ENCODE peak calls at places on chromosome 3, in four cellular contexts. F is HepG2, K is K562, T is WTC11. C is an unnamed sample.

GRCh38 chr3:28986922-28987321 is 293.9 kb upstream of the RBMS3 start:
- DNase-seq in T (no peak), F (no peak), K (no peak), C (no peak)

GRCh38 chr3:77889616-77890015 is 849.7 kb downstream of the ROBO2 start:
- DNase-seq in K (no peak), F (no peak), T (no peak), C (no peak)

GRCh38 chr3:50862221-50862620 is 187.5 kb downstream of the DOCK3 start:
- DNase-seq in F (no peak), K (no peak), T (no peak), C (no peak)

GRCh38 chr3:37272743-37273142 is 98.4 kb upstream of the LRRFIP2 start:
- DNase-seq in K (no peak), T (no peak), F (no peak), C (no peak)

GRCh38 chr3:188279696-188280398 is 125.9 kb downstream of the LPP start:
- DNase-seq in K (no peak), T (no peak), F (no peak), C (no peak)

GRCh38 chr3:156539802-156540201 is 15.1 kb downstream of the SSR3 start:
- DNase-seq in K (no peak), T (no peak), F (no peak), C (no peak)

GRCh38 chr3:44171891-44172290 is 69.8 kb upstream of the TOPAZ1 start:
- DNase-seq in F (no peak), K (no peak), T (no peak), C (no peak)

GRCh38 chr3:73848173-73848751 is 223.5 kb upstream of the PDZRN3 start:
- DNase-seq in F (peak; percentile 3), K (peak; percentile 4), T (no peak), C (no peak)

GRCh38 chr3:71398157-71398836 is 185.2 kb downstream of the FOXP1 start:
- DNase-seq in T (no peak), F (no peak), K (no peak), C (no peak)

GRCh38 chr3:102123590-102124190 is 274.4 kb downstream of the NFKBIZ start:
- DNase-seq in F (no peak), T (no peak), K (no peak), C (no peak)

GRCh38 chr3:71975573-71975972 is 190.6 kb upstream of the PROK2 start:
- DNase-seq in T (no peak), F (no peak), K (no peak), C (no peak)

GRCh38 chr3:89246326-89246725 is 138.9 kb downstream of the EPHA3 start:
- DNase-seq in K (no peak), T (peak; percentile 66), F (no peak), C (no peak)

GRCh38 chr3:159472611-159473010 is 516.0 kb upstream of the IL12A start:
- DNase-seq in T (no peak), K (no peak), F (no peak), C (no peak)

GRCh38 chr3:103048371-103048722 is 613.5 kb downstream of the ZPLD1 start:
- DNase-seq in F (no peak), K (no peak), T (no peak), C (no peak)

GRCh38 chr3:134199240-134199639 is 51.4 kb downstream of the RYK start:
- DNase-seq in T (no peak), F (no peak), K (no peak), C (no peak)

GRCh38 chr3:184523825-184524615 is 37.6 kb upstream of the EPHB3 start:
- DNase-seq in F (no peak), T (no peak), K (peak; percentile 40), C (no peak)

GRCh38 chr3:79767953-79768282 is at the start of gene ROBO1:
- DNase-seq in T (peak; percentile 15), F (no peak), K (no peak), C (no peak)

GRCh38 chr3:8668216-8668615 is 23.6 kb upstream of the SSUH2 start:
- DNase-seq in T (no peak), F (no peak), K (no peak), C (no peak)

DNA sequence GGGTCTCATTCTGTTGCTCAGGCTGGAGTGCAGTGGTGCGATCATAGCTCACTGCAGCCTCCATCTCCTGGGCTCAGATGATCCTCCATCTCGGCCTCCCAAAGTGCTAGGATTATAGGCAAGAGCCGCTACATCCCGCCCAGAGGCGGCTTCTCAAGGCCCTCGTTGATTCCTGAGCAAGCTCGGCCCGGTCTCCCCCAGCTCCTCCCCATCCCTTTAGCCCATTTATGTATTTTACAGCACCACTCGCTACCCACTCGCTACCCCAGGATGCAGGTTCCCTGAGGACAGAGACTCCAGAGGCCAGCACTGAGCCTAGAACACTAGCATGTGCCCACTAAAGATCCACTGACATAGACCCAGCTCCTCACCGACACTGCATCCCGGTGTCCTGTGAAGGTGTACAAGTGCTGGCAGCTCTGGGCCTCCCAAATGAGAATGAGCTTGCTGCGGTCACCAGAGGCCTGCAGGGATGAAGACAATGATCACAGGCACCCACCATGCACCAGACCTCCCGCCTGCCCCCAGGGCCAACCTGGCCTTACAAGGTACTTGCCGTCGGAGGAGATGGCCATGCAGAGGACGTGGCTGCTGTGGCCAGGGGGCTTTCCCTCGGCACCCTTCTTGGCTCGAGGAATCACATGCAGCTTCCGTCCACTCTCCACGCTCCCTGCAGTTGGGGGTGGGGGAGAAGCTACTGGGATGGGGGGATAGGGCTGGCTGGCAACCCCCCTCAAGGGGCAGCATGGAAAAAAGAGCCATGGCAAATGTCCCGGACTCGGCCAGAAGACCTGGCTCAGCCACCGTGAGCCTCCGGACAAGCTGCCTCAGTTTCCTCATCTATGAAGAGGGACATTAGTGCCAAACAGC is 5.6 kb downstream of the RRP9 start:
- DNase-seq in T (no peak), K (no peak), F (no peak), C (no peak)
- TF ChIP-seq ETV6 in T (no peak), K (no peak), F (no peak), C (no peak)

GRCh38 chr3:32483772-32484171 is 18.9 kb downstream of the CMTM6 start:
- DNase-seq in T (no peak), K (no peak), F (no peak), C (no peak)

GRCh38 chr3:32488609-32489008 is 14.0 kb downstream of the CMTM6 start:
- DNase-seq in T (no peak), K (no peak), F (no peak), C (no peak)

GRCh38 chr3:32484437-32484836 is 18.2 kb downstream of the CMTM6 start:
- DNase-seq in T (no peak), K (no peak), F (no peak), C (no peak)

GRCh38 chr3:32492684-32493436 is 9.8 kb downstream of the CMTM6 start:
- DNase-seq in T (no peak), K (no peak), F (no peak), C (no peak)

DNA sequence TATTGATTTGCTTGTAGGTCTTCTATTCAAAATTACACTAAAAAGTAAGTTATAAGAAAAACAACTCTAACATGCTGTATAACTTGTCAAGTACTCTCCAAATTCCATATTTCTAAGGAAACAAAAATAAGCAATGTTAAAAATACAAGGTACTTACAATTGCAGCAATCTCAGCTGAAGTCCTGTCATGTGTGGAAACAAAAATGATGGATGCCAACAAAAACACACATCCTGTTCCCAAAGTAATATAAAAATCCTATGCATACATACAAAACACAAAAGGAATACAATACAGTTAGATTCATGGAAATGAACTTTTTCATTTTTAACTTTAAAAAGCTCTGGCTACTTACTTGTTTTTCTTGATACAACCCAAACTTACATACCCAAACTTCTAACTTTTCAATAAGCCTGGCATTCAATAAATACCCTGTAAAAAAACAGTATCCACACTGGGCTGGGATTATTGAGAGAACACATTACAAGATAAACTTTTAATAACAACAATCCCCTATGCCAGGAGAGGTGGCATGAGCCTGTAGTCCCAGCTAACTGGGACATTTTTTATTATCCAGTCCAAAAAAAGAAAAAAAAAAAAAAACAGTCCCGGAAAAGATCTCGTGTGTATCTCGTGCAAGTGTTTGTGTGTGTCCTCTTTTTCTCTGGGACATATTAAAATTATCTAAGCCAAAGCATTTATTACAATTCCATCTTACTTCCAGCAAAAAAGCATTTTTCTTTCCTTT is 14.7 kb downstream of the CMTM6 start:
- DNase-seq in T (no peak), F (no peak), K (no peak), C (no peak)
- TF ChIP-seq ETV6 in T (no peak), F (no peak), K (no peak), C (no peak)

GRCh38 chr3:147038456-147038855 is 367.9 kb downstream of the ZIC4 start:
- DNase-seq in F (no peak), K (no peak), T (no peak), C (no peak)
- TF ChIP-seq ETV6 in F (no peak), K (no peak), T (no peak), C (no peak)

DNA sequence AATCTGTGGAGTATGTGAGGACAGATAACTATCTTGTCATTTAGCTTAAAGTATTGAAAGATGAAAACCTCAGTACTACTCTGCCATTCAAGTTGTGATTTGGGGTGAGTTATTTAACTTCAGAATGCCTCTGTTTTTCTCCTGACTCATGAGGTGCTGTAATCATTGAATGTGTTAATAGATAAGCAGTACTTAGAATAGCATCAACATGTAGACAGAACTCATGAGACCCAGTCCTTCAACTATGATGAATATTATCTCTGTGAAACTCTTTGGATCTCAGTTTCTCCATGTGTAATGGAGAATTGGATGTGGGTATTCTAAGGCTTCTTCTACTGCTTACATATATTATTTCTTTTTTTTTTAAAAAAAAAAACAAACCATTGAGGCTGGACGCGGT is 431.4 kb downstream of the GRM7 start:
- DNase-seq in T (no peak), F (no peak), K (no peak), C (no peak)
- TF ChIP-seq ETV6 in T (no peak), F (no peak), K (no peak), C (no peak)

DNA sequence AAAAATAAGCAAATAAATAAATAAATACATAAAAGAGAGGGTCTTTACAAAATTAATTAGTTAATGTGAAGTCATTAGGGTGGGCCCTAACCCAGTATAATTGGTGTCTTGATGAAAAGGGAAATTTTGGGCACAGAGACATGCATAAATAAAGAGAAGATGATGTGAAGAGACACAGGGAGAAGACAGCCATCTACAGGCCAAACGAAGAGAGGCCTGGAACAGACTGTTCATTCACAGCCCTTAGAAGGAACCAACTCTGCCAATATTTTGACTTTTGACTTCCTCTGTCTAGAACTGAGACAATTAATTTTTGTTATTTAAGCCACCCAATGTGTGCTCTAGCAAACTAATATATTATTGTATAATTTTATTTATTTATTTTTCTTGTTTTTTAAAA is 29.6 kb upstream of the SELENOK start:
- DNase-seq in F (peak; percentile 21), K (no peak), T (no peak), C (no peak)
- TF ChIP-seq ETV6 in F (no peak), K (no peak), T (no peak), C (no peak)

DNA sequence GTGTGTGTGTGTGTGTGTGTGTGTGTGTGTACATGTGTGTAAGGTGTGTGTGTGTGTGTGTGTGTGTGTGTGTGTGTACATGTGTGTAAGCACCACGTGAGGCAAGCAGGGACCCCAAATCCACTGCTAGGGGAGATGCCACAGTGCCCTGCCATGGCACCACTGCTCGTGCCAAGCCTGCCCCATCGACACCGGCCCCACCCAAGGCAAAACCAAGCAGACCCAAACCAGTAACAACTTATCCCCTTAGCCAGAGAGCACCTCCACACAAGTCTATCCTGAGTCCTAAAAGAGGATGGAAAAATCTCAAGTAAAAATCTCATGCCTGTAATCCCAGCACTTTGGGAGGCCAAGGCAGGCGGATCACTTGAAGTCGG is 45.1 kb downstream of the BDH1 start:
- DNase-seq in T (no peak), K (no peak), F (no peak), C (no peak)
- TF ChIP-seq ETV6 in T (no peak), K (no peak), F (no peak), C (no peak)

C was measured in GM12878.